ENCODE peak calls at places on chromosomes 4 and X, in seven cellular contexts. G is GM12891, N is HepG2, F is SK-N-SH, Y is H1, D is GM12878, W is K562. L is an unnamed sample.

GRCh38 chr4:54165438-54165837 is 63.7 kb upstream of the PDGFRA start:
- DNase-seq in F (no peak), D (no peak), N (peak), G (no peak), W (no peak), Y (no peak), L (no peak)

GRCh38 chr4:139593091-139593564 is 37.1 kb upstream of the SETD7 start:
- DNase-seq in N (peak), F (no peak), D (no peak), W (no peak), Y (no peak), G (no peak), L (no peak)

GRCh38 chrX:118521435-118521834 is 25.8 kb downstream of the DOCK11 start:
- DNase-seq in W (no peak), Y (no peak), D (no peak), N (no peak), F (no peak), G (no peak), L (no peak)

GRCh38 chrX:8879750-8880149 is 78.6 kb upstream of the FAM9A start:
- DNase-seq in G (peak), Y (no peak), F (peak), N (peak), W (peak), D (no peak), L (no peak)

GRCh38 chr4:158996669-158997074 is 106.2 kb upstream of the RAPGEF2 start:
- DNase-seq in F (no peak), W (no peak), Y (no peak), G (no peak), N (no peak), D (no peak), L (no peak)

GRCh38 chrX:51476930-51477329 is 19.5 kb downstream of the NUDT11 start:
- DNase-seq in G (no peak), F (no peak), Y (no peak), N (no peak), D (no peak), W (no peak), L (no peak)

GRCh38 chrX:119790977-119791436 is 423 bp downstream of the RPL39 start:
- DNase-seq in G (no peak), D (no peak), Y (no peak), W (peak), N (peak), F (peak), L (no peak)

GRCh38 chr4:183347586-183347985 is 25.4 kb upstream of the CLDN24 start:
- DNase-seq in D (no peak), N (no peak), F (no peak), W (no peak), G (no peak), Y (no peak), L (no peak)

GRCh38 chr4:124025423-124025822 is 628.8 kb downstream of the SPRY1 start:
- DNase-seq in G (no peak), W (no peak), Y (no peak), F (no peak), N (no peak), D (no peak), L (no peak)

GRCh38 chr4:9703391-9703790 is 78.0 kb upstream of the DRD5 start:
- DNase-seq in N (peak), F (peak), Y (peak), W (peak), G (peak), D (peak), L (peak)

GRCh38 chr4:138475116-138475515 is 233.0 kb upstream of the SLC7A11 start:
- DNase-seq in Y (no peak), F (no peak), N (no peak), W (no peak), D (no peak), G (no peak), L (no peak)

GRCh38 chr4:69194166-69194565 is 20.4 kb downstream of the UGT2B11 start:
- DNase-seq in G (no peak), D (no peak), Y (no peak), N (peak), F (no peak), W (no peak), L (no peak)

GRCh38 chr4:186781032-186781917 is 57.6 kb upstream of the FAT1 start:
- DNase-seq in D (no peak), F (no peak), W (peak), G (no peak), Y (no peak), N (peak), L (no peak)

GRCh38 chr4:122542411-122543236 is 78.2 kb downstream of the IL21 start:
- DNase-seq in W (no peak), Y (no peak), G (peak), F (no peak), N (no peak), D (peak), L (no peak)

GRCh38 chrX:30278365-30278764 is 30.8 kb downstream of the NR0B1 start:
- DNase-seq in N (no peak), W (peak), F (no peak), G (no peak), Y (no peak), D (no peak), L (no peak)

DNA sequence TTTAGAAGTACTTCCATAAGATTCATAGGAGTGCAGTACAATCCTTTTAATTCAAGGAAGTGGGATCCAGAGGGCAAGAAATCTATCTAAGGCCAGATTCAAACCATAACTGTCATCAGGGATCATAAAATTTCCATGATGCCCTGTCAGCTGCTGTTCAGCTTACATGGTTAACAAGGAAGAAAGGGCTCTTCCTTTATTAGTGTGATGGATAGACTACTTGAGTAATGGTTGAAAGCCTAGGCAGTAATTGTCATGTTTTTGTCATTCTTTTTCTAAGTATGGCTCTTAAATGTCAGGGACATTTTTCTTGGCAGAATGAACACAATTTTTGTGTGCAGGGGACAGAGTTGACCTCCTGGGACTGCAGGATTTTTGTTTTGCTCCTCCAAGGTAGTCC is 159.8 kb upstream of the CXCL13 start:
- DNase-seq in D (no peak), G (no peak), N (no peak), W (no peak), Y (no peak), F (no peak), L (no peak)
- TF ChIP-seq POLR2AphosphoS5 in D (no peak), G (no peak), N (no peak), W (no peak), Y (no peak), F (no peak), L (no peak)

DNA sequence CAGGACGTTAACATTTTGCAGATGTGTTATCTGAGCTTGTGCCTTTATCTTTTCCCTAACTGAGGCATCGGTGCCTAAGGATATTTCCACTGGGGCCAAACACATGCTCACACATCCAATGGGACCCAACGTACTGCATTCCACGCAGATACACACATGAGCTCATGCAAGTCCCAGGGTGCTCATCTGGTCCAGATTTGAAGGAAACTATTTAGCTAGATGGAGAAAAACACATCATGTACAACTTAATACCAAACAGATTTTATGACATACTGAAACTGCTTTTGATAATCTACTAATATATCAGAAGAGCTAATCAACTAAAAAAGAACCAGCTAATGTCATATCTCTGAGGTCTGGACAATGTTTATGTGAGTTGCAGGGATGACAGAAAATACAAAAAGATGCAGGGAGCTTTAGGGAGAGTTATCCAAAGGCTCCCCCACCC is 172.6 kb downstream of the SMIM20 start:
- DNase-seq in N (no peak), W (no peak), G (no peak), D (no peak), Y (no peak), F (peak), L (no peak)
- TF ChIP-seq TAF1 in N (no peak), W (no peak), G (no peak), D (no peak), Y (no peak), F (no peak), L (no peak)

DNA sequence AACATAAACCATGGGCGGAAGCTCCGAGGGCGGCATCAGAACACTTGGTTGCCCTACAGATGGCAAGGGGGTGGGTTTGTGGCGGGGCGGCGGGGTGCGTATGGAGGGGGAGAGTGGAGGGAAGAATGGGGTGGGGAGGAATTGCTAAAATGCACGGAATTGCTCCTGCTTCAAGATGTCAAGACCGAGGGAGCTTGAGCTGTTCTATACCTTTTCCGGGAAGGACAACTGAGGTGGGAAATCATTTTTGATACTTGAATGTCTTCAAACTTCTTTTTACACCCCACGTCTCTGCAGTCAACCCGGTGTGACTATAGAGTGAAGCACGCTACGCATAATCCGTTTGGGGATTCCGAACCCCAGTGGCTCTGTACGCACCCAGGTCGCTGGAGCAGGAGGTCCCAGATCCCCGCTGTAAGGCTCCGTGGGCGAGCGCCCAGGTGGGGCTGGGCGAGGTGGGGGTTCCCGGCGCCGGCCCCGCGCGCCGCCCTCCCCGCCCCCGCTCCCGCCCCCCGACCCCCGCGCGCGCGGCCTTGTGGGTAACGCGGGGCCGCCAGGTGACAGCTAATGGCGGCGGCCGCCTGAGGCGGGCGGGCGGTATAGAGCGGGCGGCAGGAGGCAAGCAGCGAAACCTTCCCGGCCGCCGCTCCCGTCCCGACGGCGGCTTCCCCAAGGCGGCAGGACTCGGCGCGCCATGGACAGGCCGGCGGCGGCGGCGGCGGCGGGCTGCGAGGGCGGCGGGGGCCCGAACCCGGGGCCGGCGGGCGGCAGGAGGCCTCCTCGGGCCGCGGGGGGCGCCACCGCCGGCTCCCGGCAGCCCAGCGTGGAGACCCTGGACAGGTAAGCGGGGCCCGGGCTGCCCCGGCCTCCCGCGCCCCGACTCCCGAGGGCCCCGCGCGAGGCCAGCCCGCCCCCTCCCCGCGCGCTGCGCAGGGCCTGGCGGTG is at the start of gene MTMR1:
- DNase-seq in N (no peak), D (no peak), Y (no peak), G (peak), F (peak), W (peak), L (peak)
- TF ChIP-seq POLR2AphosphoS5 in N (no peak), D (peak), Y (no peak), G (no peak), F (no peak), W (no peak), L (peak)

DNA sequence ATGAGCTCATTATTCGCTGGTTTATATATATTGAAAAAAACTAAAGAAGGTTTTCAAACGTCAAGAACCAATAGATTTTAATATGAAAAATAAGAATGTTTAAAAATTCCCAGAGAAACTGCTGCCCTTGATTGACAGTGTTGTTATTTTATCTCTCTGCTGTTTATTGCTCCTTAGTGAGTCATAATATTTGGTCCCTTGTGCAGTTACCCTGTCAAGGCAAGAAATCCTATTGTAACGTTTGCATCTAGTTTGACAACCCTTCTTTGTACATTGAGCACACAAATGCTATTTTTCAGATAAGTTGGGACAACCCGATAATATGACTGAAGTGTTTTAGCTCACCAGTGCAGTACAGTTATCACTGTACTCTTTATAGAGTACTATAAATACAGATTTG is 349.4 kb downstream of the CCSER1 start:
- DNase-seq in D (no peak), G (no peak), F (no peak), W (no peak), N (no peak), Y (no peak), L (no peak)
- TF ChIP-seq TAF1 in D (no peak), G (no peak), F (no peak), W (no peak), N (no peak), Y (no peak), L (no peak)

GRCh38 chr4:7957113-7957656 is 17.5 kb upstream of the AFAP1 start:
- DNase-seq in Y (no peak), N (no peak), F (no peak), W (no peak), D (no peak), G (no peak), L (no peak)

GRCh38 chr4:7959066-7959465 is 19.4 kb upstream of the AFAP1 start:
- DNase-seq in D (no peak), Y (no peak), F (no peak), G (no peak), N (no peak), W (no peak), L (no peak)

GRCh38 chr4:7960017-7960789 is 20.5 kb upstream of the AFAP1 start:
- DNase-seq in W (no peak), D (no peak), G (no peak), Y (no peak), N (no peak), F (no peak), L (no peak)

GRCh38 chr4:7955393-7955792 is 15.7 kb upstream of the AFAP1 start:
- DNase-seq in N (no peak), G (no peak), F (no peak), D (no peak), W (no peak), Y (no peak), L (no peak)

DNA sequence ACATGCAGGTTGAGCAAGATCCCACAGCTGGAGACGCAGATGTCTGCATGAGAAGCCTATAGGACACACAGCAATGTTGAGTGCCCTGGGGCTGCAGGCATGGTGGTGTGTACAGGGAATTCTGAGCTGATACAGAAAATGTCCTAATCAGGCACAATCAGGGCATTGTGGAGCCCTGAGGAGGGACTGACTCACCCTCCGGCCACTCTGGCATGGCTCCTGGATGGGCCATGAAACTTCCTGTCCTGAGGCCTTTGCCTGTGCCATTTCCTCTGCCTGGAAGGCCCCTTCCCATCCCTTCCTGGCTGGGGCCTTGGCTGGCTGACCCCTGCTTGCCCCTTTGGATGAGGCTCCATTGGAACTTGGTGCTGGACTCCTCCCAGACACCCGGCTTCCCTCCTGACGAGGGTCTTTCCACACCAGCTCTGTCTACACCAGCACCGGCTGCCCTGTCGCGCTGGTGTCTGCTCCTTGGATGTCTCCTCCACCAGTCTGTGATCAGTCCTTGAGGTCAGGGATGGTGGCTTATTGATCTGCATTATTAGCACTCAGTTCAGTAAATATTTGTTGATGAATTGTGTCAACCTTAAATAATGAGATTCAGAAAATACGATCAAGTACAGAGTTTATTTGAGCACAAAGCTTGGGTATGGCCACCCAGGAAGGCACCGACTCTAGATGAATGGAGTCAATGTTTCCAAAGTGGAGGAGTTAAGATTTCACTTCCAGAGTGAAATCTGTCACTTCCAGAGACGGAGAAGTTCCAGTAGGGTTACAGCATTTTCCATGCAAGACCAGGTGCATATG is 16.8 kb upstream of the AFAP1 start:
- DNase-seq in D (no peak), F (peak), W (no peak), Y (no peak), G (no peak), N (peak), L (no peak)
- TF ChIP-seq POLR2AphosphoS5 in D (no peak), F (no peak), W (no peak), Y (no peak), G (no peak), N (no peak), L (no peak)

DNA sequence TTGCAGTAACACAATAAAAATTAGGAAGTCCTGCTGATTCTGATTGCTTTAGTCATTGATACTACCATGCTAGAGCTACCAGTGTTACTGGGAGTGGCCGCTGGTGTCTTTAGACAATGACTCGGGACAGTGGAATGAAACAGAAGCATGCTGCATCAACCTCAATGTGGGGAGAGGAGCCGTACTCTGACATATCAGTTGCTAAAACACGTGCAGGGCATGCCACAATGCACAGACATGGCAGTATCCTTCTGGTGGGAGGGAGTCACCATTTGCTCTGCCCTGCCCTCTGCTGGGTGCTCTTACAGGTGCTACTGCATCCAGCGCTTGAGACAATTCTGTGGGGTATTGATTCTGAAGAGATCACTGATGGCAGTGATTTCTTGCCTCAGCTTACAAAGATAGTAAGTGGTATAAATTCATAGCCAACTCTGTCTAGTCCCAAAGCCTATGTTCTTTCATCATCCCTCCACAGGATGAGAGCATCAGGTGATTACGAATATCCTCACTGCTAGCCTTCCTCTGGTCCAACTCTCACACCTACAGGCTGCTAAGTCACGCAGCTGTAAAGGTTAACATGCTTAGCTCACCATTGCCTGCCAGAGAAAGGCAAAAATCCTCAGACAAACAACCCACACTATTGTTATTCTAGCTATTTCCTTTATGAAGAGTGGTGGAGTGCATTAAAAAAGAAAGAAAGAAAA is 43.7 kb downstream of the NSG1 start:
- DNase-seq in G (peak), N (peak), F (peak), D (no peak), Y (no peak), W (peak), L (no peak)
- TF ChIP-seq TAF1 in G (no peak), N (no peak), F (no peak), D (no peak), Y (no peak), W (no peak), L (no peak)

GRCh38 chr4:87543835-87544461 is 14.8 kb upstream of the SPARCL1 start:
- DNase-seq in F (peak), N (peak), G (no peak), D (no peak), W (peak), Y (no peak), L (no peak)

GRCh38 chr4:87541956-87542709 is 13.0 kb upstream of the SPARCL1 start:
- DNase-seq in G (no peak), D (no peak), Y (no peak), F (no peak), N (no peak), W (no peak), L (no peak)

GRCh38 chr4:87542734-87543312 is 13.6 kb upstream of the SPARCL1 start:
- DNase-seq in N (no peak), Y (no peak), W (no peak), D (no peak), F (no peak), G (no peak), L (no peak)

GRCh38 chr4:87541521-87541920 is 12.3 kb upstream of the SPARCL1 start:
- DNase-seq in W (no peak), G (no peak), D (no peak), F (no peak), N (no peak), Y (no peak), L (no peak)

GRCh38 chr4:87540176-87541058 is 11.2 kb upstream of the SPARCL1 start:
- DNase-seq in D (no peak), Y (no peak), N (no peak), W (no peak), G (no peak), F (no peak), L (no peak)
- TF ChIP-seq POLR2AphosphoS5 in D (no peak), Y (no peak), N (no peak), W (no peak), G (no peak), F (no peak), L (no peak)